ENCODE peak calls at places on chromosomes 1 and 21, in nine cellular contexts. M is fibroblast of villous mesenchyme; R is AG09319; O is lower lobe of right lung; H is CD8-positive, alpha-beta T cell; G is BE2C; P is NB4; E is psoas muscle; Z is astrocyte of the spinal cord. Y is an unnamed sample.

GRCh38 chr1:156876281-156876680 is 15.6 kb downstream of the NTRK1 start:
- DNase-seq in P (no peak), M (no peak), Z (no peak), G (no peak), R (no peak), O (no peak), E (peak; percentile 42), H (no peak), Y (no peak)

GRCh38 chr1:53527368-53527767 is 68.2 kb downstream of the DMRTB1 start:
- DNase-seq in H (no peak), O (no peak), E (no peak), Z (no peak), P (no peak), G (no peak), R (no peak), M (no peak), Y (no peak)

GRCh38 chr21:44924611-44925010 is 3.9 kb upstream of the ITGB2 start:
- DNase-seq in E (no peak), R (no peak), O (no peak), M (no peak), Z (no peak), H (no peak), P (no peak), G (no peak), Y (no peak)

GRCh38 chr21:25343774-25344545 is 263.3 kb downstream of the MRPL39 start:
- DNase-seq in M (no peak), P (no peak), Z (no peak), R (no peak), H (no peak), E (no peak), G (no peak), O (no peak), Y (no peak)

GRCh38 chr1:172325562-172325961 is 94.9 kb upstream of the C1orf105 start:
- DNase-seq in G (no peak), R (no peak), E (no peak), Z (peak; percentile 64), M (peak; percentile 39), P (no peak), O (no peak), H (no peak), Y (no peak)

GRCh38 chr1:228902781-228903572 is 167.7 kb downstream of the RHOU start:
- DNase-seq in Z (peak; percentile 98), O (peak; percentile 53), M (peak; percentile 99), E (peak; percentile 81), G (peak; percentile 85), H (no peak), P (no peak), R (peak; percentile 90), Y (no peak)

GRCh38 chr1:235532350-235532749 is 28.1 kb upstream of the B3GALNT2 start:
- DNase-seq in G (no peak), P (no peak), H (no peak), E (no peak), O (no peak), R (peak; percentile 4), M (peak; percentile 58), Z (no peak), Y (no peak)

GRCh38 chr1:234647758-234648157 is 37.8 kb upstream of the IRF2BP2 start:
- DNase-seq in G (no peak), Z (no peak), R (no peak), M (no peak), P (no peak), O (no peak), H (no peak), E (no peak), Y (no peak)

DNA sequence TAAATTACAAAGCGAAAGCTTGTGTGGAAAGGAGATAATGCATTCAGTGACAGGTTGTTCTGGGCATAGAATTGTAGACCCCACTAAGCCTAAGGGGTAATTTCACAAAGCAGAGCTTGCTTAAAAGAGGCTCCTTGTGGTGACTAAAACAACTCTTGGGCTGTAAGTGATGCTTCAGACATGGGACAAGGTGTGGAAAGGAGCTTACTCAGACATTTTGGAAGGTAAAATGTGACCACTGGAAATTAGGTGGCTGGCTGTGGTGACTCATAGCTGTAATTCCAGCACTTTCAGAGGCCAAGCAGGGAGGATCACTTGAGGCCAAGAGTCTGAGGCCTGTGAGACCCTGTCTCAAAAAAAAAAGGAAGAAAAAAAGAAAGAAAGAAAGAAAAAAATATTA is 51.1 kb upstream of the LRRC8C start:
- DNase-seq in M (no peak), O (no peak), Z (no peak), R (no peak), H (no peak), P (no peak), G (no peak), E (no peak), Y (no peak)
- TF ChIP-seq CTCF in M (no peak), O (no peak), Z (no peak), R (no peak), H (no peak), P (no peak), G (no peak), E (no peak), Y (no peak)

DNA sequence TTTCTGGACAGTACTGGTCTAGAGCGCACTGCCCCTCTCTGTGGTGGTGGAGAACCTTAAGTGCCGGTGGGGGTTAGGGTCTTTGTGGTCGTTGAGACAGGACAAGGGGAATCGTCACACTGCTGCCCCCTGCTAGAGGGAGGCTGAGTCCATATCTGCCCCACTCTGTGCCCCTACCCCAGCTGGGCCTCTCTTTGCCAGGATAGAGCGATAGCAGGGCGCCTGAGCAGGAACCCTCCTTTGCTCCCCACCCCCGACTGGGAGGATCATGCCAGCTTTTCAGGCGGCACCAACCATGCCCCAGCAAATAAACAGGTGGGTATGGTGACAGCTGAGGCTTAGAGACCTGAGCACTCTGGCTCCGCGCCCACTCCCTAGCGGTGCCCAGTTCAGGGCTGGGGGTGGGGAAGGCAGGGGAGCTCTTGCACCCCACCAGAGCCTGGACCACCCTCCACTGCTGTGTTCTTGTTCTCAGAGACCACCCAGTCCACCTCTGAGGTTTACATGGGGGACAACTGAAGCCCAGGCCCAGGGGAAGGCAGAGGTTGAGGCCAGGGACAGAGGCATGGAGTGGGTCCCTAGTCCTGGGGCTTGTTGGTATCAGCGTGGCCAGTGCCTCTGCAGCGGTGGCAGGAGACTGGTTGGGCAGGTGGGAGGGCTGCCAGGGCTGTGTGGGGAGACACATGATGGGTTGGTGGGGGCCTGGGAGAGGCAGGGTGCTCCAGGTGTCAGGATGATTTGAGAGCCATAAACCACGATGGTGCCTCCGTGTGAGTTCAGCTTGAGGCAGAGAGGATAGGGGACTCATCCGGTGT is 1.6 kb downstream of the PADI2 start:
- DNase-seq in P (no peak), R (no peak), G (no peak), H (no peak), O (no peak), M (no peak), E (peak; percentile 90), Z (no peak), Y (no peak)
- TF ChIP-seq CTCF in P (no peak), R (no peak), G (no peak), H (no peak), O (no peak), M (no peak), E (no peak), Z (no peak), Y (no peak)

GRCh38 chr1:3066826-3067225 is 2.2 kb upstream of the PRDM16 start:
- DNase-seq in O (peak; percentile 45), M (no peak), G (no peak), R (no peak), Z (no peak), P (no peak), E (no peak), H (no peak), Y (peak; percentile 38)

GRCh38 chr1:3067301-3067670 is 1.7 kb upstream of the PRDM16 start:
- DNase-seq in M (no peak), G (no peak), O (peak; percentile 46), Z (no peak), P (no peak), E (peak; percentile 49), H (no peak), R (no peak), Y (peak; percentile 13)

GRCh38 chr1:3065396-3065795 is 3.6 kb upstream of the PRDM16 start:
- DNase-seq in P (no peak), O (peak; percentile 28), H (no peak), M (no peak), G (no peak), R (no peak), E (no peak), Z (no peak), Y (peak; percentile 27)

GRCh38 chr1:3065797-3066196 is 3.2 kb upstream of the PRDM16 start:
- DNase-seq in R (no peak), Z (no peak), H (no peak), E (no peak), M (no peak), G (no peak), P (no peak), O (peak; percentile 33), Y (peak; percentile 28)

GRCh38 chr1:3066250-3066711 is 2.7 kb upstream of the PRDM16 start:
- DNase-seq in E (peak; percentile 36), G (peak; percentile 22), P (no peak), M (no peak), H (no peak), R (no peak), O (peak; percentile 81), Z (no peak), Y (peak; percentile 36)
- TF ChIP-seq CTCF in E (peak; percentile 38), G (peak; percentile 39), P (no peak), M (peak; percentile 29), H (no peak), R (no peak), O (peak; percentile 54), Z (peak; percentile 52), Y (no peak)

GRCh38 chr1:40092811-40093617 is 4.0 kb downstream of the PPT1 start:
- DNase-seq in G (no peak), P (peak; percentile 44), R (no peak), H (no peak), Z (peak; percentile 3), O (no peak), M (peak; percentile 73), E (no peak), Y (no peak)

GRCh38 chr1:40096646-40096976 is 441 bp downstream of the PPT1 start:
- DNase-seq in M (no peak), G (no peak), H (no peak), E (no peak), P (no peak), Z (no peak), R (no peak), O (no peak), Y (no peak)

GRCh38 chr1:40092241-40092640 is 4.8 kb downstream of the PPT1 start:
- DNase-seq in R (no peak), O (no peak), E (no peak), G (no peak), Z (no peak), M (peak; percentile 56), H (no peak), P (no peak), Y (no peak)

GRCh38 chr1:40094481-40095110 is 2.5 kb downstream of the PPT1 start:
- DNase-seq in O (no peak), E (no peak), P (peak; percentile 33), M (no peak), H (no peak), R (no peak), G (no peak), Z (no peak), Y (no peak)

DNA sequence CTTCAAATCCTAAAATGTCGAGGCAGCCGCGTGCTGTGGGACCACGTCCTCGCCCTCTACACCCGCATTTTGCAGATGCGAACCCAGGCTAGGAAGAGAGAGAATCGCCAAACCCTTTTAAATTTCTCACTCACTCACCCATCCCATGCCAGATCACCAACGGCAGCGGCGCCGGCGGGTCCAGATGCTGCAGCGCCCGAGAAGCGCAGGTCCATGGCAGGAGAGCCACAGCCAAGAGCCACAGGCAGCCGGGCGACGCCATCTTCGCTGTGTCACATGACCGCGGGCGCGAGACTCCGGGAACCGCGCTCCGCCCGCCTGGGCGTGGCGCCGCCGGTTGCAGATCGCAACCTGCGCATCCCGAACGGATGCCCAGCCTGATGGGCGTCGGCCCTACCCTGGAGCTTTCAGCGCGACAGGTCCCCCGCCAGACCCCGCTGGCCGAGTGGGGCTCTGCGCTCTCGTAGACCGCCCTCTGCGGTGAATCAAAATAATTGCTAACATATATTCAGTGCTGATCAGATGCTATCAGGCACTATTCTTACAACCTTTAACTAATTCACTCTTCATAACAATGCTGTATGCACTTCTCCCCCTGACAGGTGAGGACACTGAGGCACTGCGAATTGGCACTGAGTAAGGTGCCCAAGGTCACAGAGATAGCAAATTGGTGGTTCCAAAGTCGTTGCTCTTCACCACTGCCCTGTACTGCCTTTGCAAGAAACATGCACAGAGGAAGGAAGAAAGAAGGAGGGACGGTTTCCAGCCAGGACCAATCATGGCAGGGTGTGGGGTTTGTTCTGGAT is at the start of gene PPT1:
- DNase-seq in G (peak; percentile 80), H (peak; percentile 58), P (peak; percentile 79), E (peak; percentile 86), O (peak; percentile 90), M (peak; percentile 64), Z (peak; percentile 71), R (no peak), Y (peak; percentile 69)
- TF ChIP-seq CTCF in G (no peak), H (peak; percentile 52), P (no peak), E (no peak), O (peak; percentile 25), M (no peak), Z (peak; percentile 19), R (peak; percentile 8), Y (peak; percentile 31)